ENCODE peak calls at places on chromosomes 13 and 19, in five cellular contexts. E is thoracic aorta, Z is AG09319, R is heart right ventricle, H is body of pancreas. X is an unnamed sample.

GRCh38 chr13:110938662-110939421 is 24.0 kb upstream of the ANKRD10 start:
- DNase-seq in Z (no peak), E (no peak), H (no peak), R (no peak), X (no peak)

GRCh38 chr13:27830010-27830409 is 37.7 kb downstream of the GSX1 start:
- DNase-seq in R (peak; percentile 15), E (peak; percentile 6), Z (no peak), H (peak; percentile 59), X (no peak)

GRCh38 chr19:10567696-10568443 is 909 bp downstream of the CDKN2D start:
- DNase-seq in Z (no peak), E (no peak), H (no peak), R (no peak), X (no peak)

GRCh38 chr19:14770136-14770535 is 8.2 kb downstream of the ADGRE2 start:
- DNase-seq in Z (no peak), E (no peak), H (no peak), R (no peak), X (peak; percentile 15)

GRCh38 chr19:35592226-35592625 is 6.3 kb downstream of the PMIS2 start:
- DNase-seq in H (peak; percentile 80), Z (no peak), R (no peak), E (no peak), X (no peak)

GRCh38 chr13:109698779-109699178 is 87.6 kb downstream of the IRS2 start:
- DNase-seq in E (no peak), Z (no peak), R (no peak), H (no peak), X (no peak)

GRCh38 chr13:29763426-29764180 is 86.8 kb downstream of the UBL3 start:
- DNase-seq in E (no peak), R (no peak), H (no peak), Z (no peak), X (no peak)

GRCh38 chr13:100129605-100130004 is 40.7 kb downstream of the PCCA start:
- DNase-seq in R (no peak), H (peak; percentile 41), E (no peak), Z (no peak), X (no peak)

GRCh38 chr13:64725492-64725891 is 2504.6 kb downstream of the PCDH9 start:
- DNase-seq in H (no peak), E (no peak), Z (no peak), R (no peak), X (no peak)

DNA sequence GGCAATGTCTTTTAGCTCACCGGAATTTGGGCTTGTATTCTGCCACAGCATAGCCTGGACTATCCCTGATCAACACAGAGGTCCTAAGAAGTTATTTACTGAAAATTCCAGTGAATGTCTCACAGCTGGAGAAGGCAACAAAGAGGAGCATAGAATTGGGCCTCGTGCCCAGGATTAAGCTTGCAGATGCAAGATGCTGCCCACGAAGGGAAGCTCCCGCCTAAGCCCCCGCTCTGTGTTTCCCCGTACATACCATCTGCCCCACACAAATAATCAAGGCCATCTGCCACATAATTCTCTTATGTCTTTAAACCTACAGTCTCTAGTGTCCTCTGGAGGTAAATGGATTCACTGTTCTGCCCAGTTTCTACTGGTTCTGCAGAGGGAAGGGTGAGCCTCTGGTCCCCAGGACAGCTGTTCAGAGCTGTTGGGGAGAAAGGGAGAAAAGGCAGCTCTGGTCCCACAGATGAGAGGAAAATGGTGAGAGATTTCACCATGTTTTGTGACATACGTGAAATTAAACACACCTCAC is 7.4 kb upstream of the TPP2 start:
- DNase-seq in H (no peak), Z (no peak), R (no peak), E (no peak), X (no peak)
- TF ChIP-seq CTCF in H (no peak), Z (no peak), R (no peak), E (no peak), X (no peak)

DNA sequence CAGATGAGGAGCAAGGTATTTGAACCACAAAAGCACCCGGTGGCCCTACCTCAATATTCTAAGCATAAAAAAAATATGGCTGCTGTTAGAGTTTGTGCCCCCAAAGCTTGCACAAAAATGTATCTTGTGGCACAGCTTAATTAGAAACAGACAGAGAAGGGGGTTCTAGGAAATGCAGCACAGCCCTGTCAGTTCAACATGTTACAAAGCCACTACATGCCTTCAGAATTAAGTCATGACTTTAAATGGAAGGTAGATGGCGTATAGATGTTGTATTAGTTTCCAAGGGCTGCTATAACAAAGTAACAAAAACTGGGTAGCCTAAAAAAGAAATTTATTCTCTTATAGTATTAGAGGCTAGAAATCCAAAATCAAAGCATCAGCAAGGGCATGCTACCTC is 703.8 kb downstream of the DIAPH3 start:
- DNase-seq in E (no peak), R (no peak), H (no peak), Z (no peak), X (no peak)
- TF ChIP-seq CTCF in E (no peak), R (no peak), H (no peak), Z (no peak), X (peak; percentile 17)

DNA sequence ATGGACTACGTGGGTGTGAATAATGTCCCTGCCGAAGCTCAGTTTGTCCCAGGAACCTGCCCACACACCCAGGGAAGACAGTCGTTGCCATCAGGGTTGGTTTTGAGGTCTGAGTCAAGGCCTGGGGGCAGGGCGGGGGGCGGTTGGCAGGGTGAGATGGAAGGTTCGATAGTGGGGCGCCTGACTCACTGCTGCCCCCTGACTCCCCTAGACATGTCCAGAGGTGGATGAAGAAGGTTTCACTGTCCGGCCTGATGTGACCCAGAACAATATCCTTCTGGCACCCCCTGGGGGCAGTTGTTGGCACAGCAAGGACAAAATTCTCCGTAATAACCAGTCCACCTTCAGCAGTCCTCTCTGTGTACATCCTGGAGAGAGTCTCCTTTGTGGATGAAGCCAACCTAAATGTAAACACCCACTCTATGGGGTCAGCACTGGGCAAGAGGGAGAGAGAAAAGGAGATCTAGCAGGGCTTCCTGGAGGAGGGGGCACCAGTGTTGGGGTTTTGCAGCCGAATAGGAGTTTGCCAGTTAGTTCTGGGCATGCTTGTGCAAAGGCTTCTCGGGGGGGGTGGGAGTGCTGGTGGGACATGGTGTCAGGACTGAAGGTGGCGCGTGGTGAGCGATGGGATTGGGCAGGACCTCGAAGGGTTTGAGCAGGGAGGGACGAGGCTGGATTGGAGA is 19.6 kb upstream of the B3GNT3 start:
- DNase-seq in Z (no peak), H (no peak), R (no peak), E (no peak), X (no peak)
- TF ChIP-seq CTCF in Z (peak; percentile 52), H (peak; percentile 17), R (peak; percentile 56), E (peak; percentile 27), X (peak; percentile 81)

GRCh38 chr19:1774999-1775772 is 21.9 kb downstream of the ONECUT3 start:
- DNase-seq in E (no peak), Z (no peak), R (no peak), H (no peak), X (no peak)
- TF ChIP-seq CTCF in E (peak; percentile 26), Z (peak; percentile 10), R (peak; percentile 49), H (peak; percentile 26), X (peak; percentile 71)

GRCh38 chr19:19224852-19225494 is 13.2 kb downstream of the NCAN start:
- DNase-seq in H (peak; percentile 78), E (no peak), R (peak; percentile 26), Z (peak; percentile 8), X (no peak)
- TF ChIP-seq CTCF in H (peak; percentile 50), E (peak; percentile 37), R (peak; percentile 81), Z (peak; percentile 59), X (peak; percentile 77)

GRCh38 chr19:12521996-12522395 is 29.3 kb downstream of the ZNF564 start:
- DNase-seq in E (no peak), R (no peak), Z (no peak), H (no peak), X (no peak)
- TF ChIP-seq CTCF in E (no peak), R (no peak), Z (no peak), H (no peak), X (no peak)